ENCODE peak calls at places on chromosome 15, in five cellular contexts. One of them, this sample, is unnamed.

GRCh38 chr15:73633111-73633990 is at the start of gene NPTN:
- DNase-seq in hypothalamus: peak
- DNase-seq in Daoy: peak
- DNase-seq in AG09319: peak
- DNase-seq in body of pancreas: peak
- DNase-seq in this sample: peak

GRCh38 chr15:33031324-33031736 is 163.2 kb downstream of the FMN1 start:
- DNase-seq in AG09319: no peak
- DNase-seq in Daoy: peak
- DNase-seq in hypothalamus: no peak
- DNase-seq in body of pancreas: peak
- DNase-seq in this sample: no peak

GRCh38 chr15:59160880-59161593 is 45.6 kb upstream of the LDHAL6B start:
- DNase-seq in Daoy: peak
- DNase-seq in hypothalamus: no peak
- DNase-seq in AG09319: no peak
- DNase-seq in body of pancreas: no peak
- DNase-seq in this sample: no peak

GRCh38 chr15:81327526-81327925 is 3.6 kb upstream of the STARD5 start:
- DNase-seq in AG09319: peak
- DNase-seq in Daoy: peak
- DNase-seq in hypothalamus: no peak
- DNase-seq in body of pancreas: no peak
- DNase-seq in this sample: peak

GRCh38 chr15:69082556-69082955 is 68.1 kb downstream of the NOX5 start:
- DNase-seq in AG09319: no peak
- DNase-seq in body of pancreas: no peak
- DNase-seq in hypothalamus: no peak
- DNase-seq in Daoy: no peak
- DNase-seq in this sample: no peak

GRCh38 chr15:62961134-62961533 is 81.4 kb upstream of the TPM1 start:
- DNase-seq in AG09319: no peak
- DNase-seq in body of pancreas: no peak
- DNase-seq in hypothalamus: no peak
- DNase-seq in Daoy: no peak
- DNase-seq in this sample: no peak

GRCh38 chr15:37291920-37292319 is 191.6 kb upstream of the MEIS2 start:
- DNase-seq in Daoy: no peak
- DNase-seq in hypothalamus: no peak
- DNase-seq in body of pancreas: no peak
- DNase-seq in AG09319: no peak
- DNase-seq in this sample: no peak

GRCh38 chr15:75650908-75651809 is 3.4 kb downstream of the SNX33 start:
- DNase-seq in hypothalamus: no peak
- DNase-seq in body of pancreas: peak
- DNase-seq in AG09319: no peak
- DNase-seq in Daoy: peak
- DNase-seq in this sample: no peak

GRCh38 chr15:62059818-62060115 is 480 bp downstream of the VPS13C start:
- DNase-seq in body of pancreas: peak
- DNase-seq in Daoy: peak
- DNase-seq in AG09319: no peak
- DNase-seq in hypothalamus: no peak
- DNase-seq in this sample: peak

GRCh38 chr15:44716983-44717602 is 5.8 kb downstream of the B2M start:
- DNase-seq in Daoy: no peak
- DNase-seq in AG09319: no peak
- DNase-seq in body of pancreas: no peak
- DNase-seq in hypothalamus: no peak
- DNase-seq in this sample: no peak

GRCh38 chr15:75721923-75722870 is 9.5 kb upstream of the CSPG4 start:
- DNase-seq in body of pancreas: no peak
- DNase-seq in hypothalamus: no peak
- DNase-seq in AG09319: no peak
- DNase-seq in Daoy: no peak
- DNase-seq in this sample: no peak

GRCh38 chr15:74278269-74278668 is 42.1 kb downstream of the CCDC33 start:
- DNase-seq in Daoy: no peak
- DNase-seq in body of pancreas: no peak
- DNase-seq in AG09319: no peak
- DNase-seq in hypothalamus: no peak
- DNase-seq in this sample: no peak

GRCh38 chr15:63491116-63491817 is 13.1 kb upstream of the USP3 start:
- DNase-seq in AG09319: no peak
- DNase-seq in hypothalamus: no peak
- DNase-seq in Daoy: no peak
- DNase-seq in body of pancreas: no peak
- DNase-seq in this sample: no peak

GRCh38 chr15:97900006-97900405 is 60.5 kb upstream of the ARRDC4 start:
- DNase-seq in hypothalamus: no peak
- DNase-seq in AG09319: no peak
- DNase-seq in body of pancreas: no peak
- DNase-seq in Daoy: peak
- DNase-seq in this sample: no peak

GRCh38 chr15:100951965-100952364 is 32.8 kb downstream of the LRRK1 start:
- DNase-seq in AG09319: no peak
- DNase-seq in Daoy: no peak
- DNase-seq in body of pancreas: no peak
- DNase-seq in hypothalamus: no peak
- DNase-seq in this sample: no peak